ENCODE peak calls at places on chromosomes 1 and 21, in nine cellular contexts. B is adrenal gland, J is heart left ventricle, T is GM12892, O is Peyer's patch, X is uterus, L is sigmoid colon, V is esophagus squamous epithelium, F is ovary. E is an unnamed sample.
A peak's percentile ranks its signal among the peaks of the same experiment; 100 is the strongest.

GRCh38 chr1:111275079-111275478 is 15.6 kb upstream of the CHIA start:
- DNase-seq in B (no peak), J (peak; percentile 52), T (no peak), O (peak; percentile 49), X (peak; percentile 37), L (peak; percentile 84), V (no peak), F (no peak), E (no peak)

GRCh38 chr1:212595787-212596714 is 12.5 kb upstream of the ATF3 start:
- DNase-seq in B (no peak), J (no peak), T (peak; percentile 38), O (peak; percentile 69), X (no peak), L (no peak), V (no peak), F (no peak), E (peak; percentile 81)

GRCh38 chr1:107536266-107536665 is 395.4 kb downstream of the NTNG1 start:
- DNase-seq in B (no peak), J (no peak), T (no peak), O (peak; percentile 52), X (no peak), L (peak; percentile 73), V (no peak), F (no peak), E (no peak)

GRCh38 chr1:11417162-11417561 is 61.8 kb upstream of the DISP3 start:
- DNase-seq in B (no peak), J (no peak), T (no peak), O (no peak), X (no peak), L (no peak), V (no peak), F (no peak), E (no peak)

GRCh38 chr21:41867313-41867712 is 11.8 kb downstream of the PRDM15 start:
- DNase-seq in B (no peak), J (no peak), T (no peak), O (no peak), X (no peak), L (no peak), V (no peak), F (no peak), E (no peak)

GRCh38 chr1:18907914-18908845 is 5.8 kb upstream of the ALDH4A1 start:
- DNase-seq in B (no peak), J (no peak), T (no peak), O (no peak), X (no peak), L (no peak), V (no peak), F (no peak), E (peak; percentile 74)

GRCh38 chr1:52288286-52288685 is 77.7 kb downstream of the CC2D1B start:
- DNase-seq in B (no peak), J (no peak), T (no peak), O (no peak), X (no peak), L (no peak), V (no peak), F (no peak), E (peak; percentile 25)

GRCh38 chr1:223244366-223245103 is 101.5 kb upstream of the TLR5 start:
- DNase-seq in B (peak; percentile 5), J (no peak), T (no peak), O (no peak), X (no peak), L (no peak), V (no peak), F (no peak), E (peak; percentile 20)

GRCh38 chr21:33394260-33394659 is 9.0 kb upstream of the IFNGR2 start:
- DNase-seq in B (peak; percentile 33), J (peak; percentile 36), T (no peak), O (peak; percentile 57), X (no peak), L (peak; percentile 70), V (no peak), F (no peak), E (no peak)

GRCh38 chr21:36753556-36753955 is 54.6 kb downstream of the SIM2 start:
- DNase-seq in B (no peak), J (no peak), T (no peak), O (no peak), X (no peak), L (no peak), V (no peak), F (no peak), E (no peak)

GRCh38 chr1:1228596-1229321 is 3.0 kb downstream of the SDF4 start:
- DNase-seq in B (no peak), J (no peak), T (no peak), O (no peak), X (no peak), L (no peak), V (no peak), F (no peak), E (peak; percentile 37)

GRCh38 chr1:1231400-1232223 is at the start of gene SDF4:
- DNase-seq in B (peak; percentile 96), J (peak; percentile 97), T (peak; percentile 100), O (peak; percentile 98), X (peak; percentile 97), L (peak; percentile 98), V (peak; percentile 69), F (peak; percentile 95), E (peak; percentile 98)

GRCh38 chr1:1230656-1231399 is 973 bp downstream of the SDF4 start:
- DNase-seq in B (no peak), J (no peak), T (no peak), O (no peak), X (no peak), L (no peak), V (no peak), F (no peak), E (peak; percentile 60)

GRCh38 chr1:1228187-1228586 is 3.6 kb downstream of the SDF4 start:
- DNase-seq in B (no peak), J (no peak), T (no peak), O (no peak), X (no peak), L (no peak), V (no peak), F (no peak), E (no peak)

GRCh38 chr1:1229770-1230169 is 2.0 kb downstream of the SDF4 start:
- DNase-seq in B (no peak), J (no peak), T (no peak), O (no peak), X (no peak), L (no peak), V (no peak), F (no peak), E (no peak)
- TF ChIP-seq POLR2A in B (no peak), J (no peak), T (no peak), O (no peak), X (no peak), L (no peak), V (no peak), F (no peak), E (no peak)

GRCh38 chr1:99850458-99850974 is 355 bp downstream of the AGL start:
- DNase-seq in B (no peak), J (no peak), T (no peak), O (no peak), X (no peak), L (no peak), V (no peak), F (no peak), E (no peak)

GRCh38 chr1:99852648-99853047 is 2.5 kb downstream of the AGL start:
- DNase-seq in B (no peak), J (no peak), T (no peak), O (no peak), X (no peak), L (no peak), V (no peak), F (no peak), E (no peak)

GRCh38 chr1:99849413-99849743 is 783 bp upstream of the AGL start:
- DNase-seq in B (no peak), J (no peak), T (no peak), O (no peak), X (no peak), L (no peak), V (no peak), F (no peak), E (no peak)

GRCh38 chr1:99851850-99852454 is 1.8 kb downstream of the AGL start:
- DNase-seq in B (no peak), J (no peak), T (no peak), O (no peak), X (no peak), L (no peak), V (no peak), F (no peak), E (no peak)

GRCh38 chr1:99849744-99850457 is at the start of gene AGL:
- DNase-seq in B (peak; percentile 86), J (peak; percentile 87), T (peak; percentile 77), O (peak; percentile 95), X (peak; percentile 84), L (peak; percentile 93), V (peak; percentile 9), F (peak; percentile 86), E (peak; percentile 90)
- TF ChIP-seq POLR2A in B (peak; percentile 57), J (peak; percentile 65), T (peak; percentile 93), O (peak; percentile 79), X (peak; percentile 69), L (peak; percentile 57), V (no peak), F (peak; percentile 32), E (peak; percentile 76)

GRCh38 chr1:248837794-248838356 is at the start of gene ZNF672:
- DNase-seq in B (peak; percentile 98), J (peak; percentile 98), T (peak; percentile 91), O (peak; percentile 99), X (peak; percentile 98), L (peak; percentile 100), V (peak; percentile 89), F (peak; percentile 99), E (peak; percentile 97)
- TF ChIP-seq POLR2A in B (no peak), J (peak; percentile 57), T (peak; percentile 72), O (peak; percentile 86), X (peak; percentile 91), L (no peak), V (no peak), F (peak; percentile 90), E (peak; percentile 98)

GRCh38 chr1:218281285-218281684 is 3.8 kb upstream of the RRP15 start:
- DNase-seq in B (no peak), J (no peak), T (no peak), O (no peak), X (no peak), L (no peak), V (no peak), F (no peak), E (no peak)

GRCh38 chr1:218284377-218284916 is 646 bp upstream of the RRP15 start:
- DNase-seq in B (no peak), J (peak; percentile 18), T (no peak), O (no peak), X (no peak), L (no peak), V (no peak), F (no peak), E (no peak)

DNA sequence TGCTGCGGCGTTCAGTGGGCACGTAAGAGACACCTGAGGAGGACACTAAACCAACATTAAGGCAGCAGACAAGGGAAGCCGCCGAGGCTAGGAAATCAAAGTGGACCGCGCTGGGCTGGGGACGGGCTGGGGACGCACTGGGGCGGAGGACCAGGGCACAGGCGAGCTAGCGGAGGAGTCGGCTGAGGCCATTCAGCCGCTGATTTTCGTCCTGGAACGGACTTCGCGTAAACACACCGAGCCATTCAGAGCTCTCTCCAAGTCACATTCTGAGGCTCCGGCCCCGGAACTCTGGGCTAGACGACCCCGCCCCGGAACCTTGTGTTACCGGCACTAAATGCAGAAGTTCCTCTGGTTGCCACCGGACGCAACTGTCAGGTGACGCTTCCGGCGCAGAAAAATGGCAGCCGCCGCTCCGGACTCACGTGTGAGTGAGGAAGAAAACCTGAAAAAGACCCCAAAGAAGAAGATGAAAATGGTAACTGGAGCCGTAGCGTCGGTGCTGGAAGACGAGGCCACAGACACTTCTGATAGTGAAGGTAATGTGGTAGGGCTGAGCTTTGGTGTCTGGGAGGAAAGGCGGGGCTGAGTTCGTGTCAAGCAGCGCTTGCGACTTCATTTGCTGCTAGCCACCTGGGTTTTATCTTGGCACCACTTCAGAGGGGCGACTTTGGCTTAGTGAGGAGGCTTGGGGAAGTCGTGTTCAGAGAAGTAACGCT is at the start of gene RRP15:
- DNase-seq in B (peak; percentile 86), J (peak; percentile 89), T (peak; percentile 55), O (peak; percentile 94), X (peak; percentile 86), L (peak; percentile 94), V (peak; percentile 39), F (peak; percentile 81), E (peak; percentile 93)
- TF ChIP-seq POLR2A in B (no peak), J (peak; percentile 60), T (peak; percentile 81), O (peak; percentile 47), X (peak; percentile 46), L (no peak), V (no peak), F (no peak), E (peak; percentile 86)